ENCODE peak calls at places on chromosomes 4 and X, in five cellular contexts. T is astrocyte, G is HepG2, Q is A549, A is PC-3. K is an unnamed sample.

GRCh38 chr4:16710198-16710597 is 188.2 kb downstream of the LDB2 start:
- DNase-seq in A (no peak), G (no peak), Q (no peak), T (no peak), K (no peak)

GRCh38 chr4:127134490-127134889 is 498.3 kb upstream of the INTU start:
- DNase-seq in G (no peak), A (no peak), T (no peak), Q (no peak), K (no peak)

GRCh38 chr4:155026715-155027114 is 181.7 kb upstream of the NPY2R start:
- DNase-seq in Q (no peak), G (no peak), A (no peak), T (no peak), K (no peak)

GRCh38 chrX:126237524-126237923 is 71.4 kb upstream of the DCAF12L2 start:
- DNase-seq in T (no peak), Q (no peak), G (no peak), A (no peak), K (no peak)

GRCh38 chrX:24479924-24480722 is 15.0 kb downstream of the PDK3 start:
- DNase-seq in Q (no peak), G (no peak), T (no peak), A (peak), K (peak)

GRCh38 chrX:115949900-115950822 is 220.4 kb upstream of the AGTR2 start:
- DNase-seq in A (peak), G (peak), T (no peak), Q (no peak), K (no peak)

GRCh38 chrX:41381685-41382084 is 47.7 kb downstream of the DDX3X start:
- DNase-seq in A (peak), Q (peak), T (peak), G (peak), K (no peak)

GRCh38 chr4:138034871-138035270 is 207.3 kb downstream of the SLC7A11 start:
- DNase-seq in Q (peak), G (no peak), T (peak), A (peak), K (no peak)

GRCh38 chrX:96683997-96684338 is 674 bp upstream of the DIAPH2 start:
- DNase-seq in T (no peak), G (peak), A (no peak), Q (no peak), K (peak)

GRCh38 chrX:22629105-22629725 is 356.5 kb downstream of the CBLL2 start:
- DNase-seq in A (peak), G (no peak), Q (no peak), T (peak), K (no peak)

GRCh38 chrX:115539841-115540240 is 21.1 kb upstream of the PLS3 start:
- DNase-seq in T (no peak), G (no peak), Q (no peak), A (no peak), K (no peak)

GRCh38 chr4:134624365-134624764 is 422.8 kb upstream of the PABPC4L start:
- DNase-seq in A (no peak), T (no peak), G (no peak), Q (no peak), K (no peak)

GRCh38 chr4:145679991-145680455 is at the start of gene C4orf51:
- DNase-seq in Q (peak), A (peak), G (peak), T (peak), K (no peak)

GRCh38 chrX:13717697-13718483 is 16.5 kb downstream of the TRAPPC2 start:
- DNase-seq in G (no peak), Q (no peak), T (peak), A (no peak), K (no peak)

GRCh38 chr4:37976991-37977470 is 16.8 kb downstream of the PTTG2 start:
- DNase-seq in G (peak), T (peak), A (peak), Q (peak), K (peak)

GRCh38 chr4:176896211-176896610 is 103.5 kb upstream of the VEGFC start:
- DNase-seq in G (no peak), A (peak), T (no peak), Q (no peak), K (no peak)

GRCh38 chr4:107721436-107722090 is 1.5 kb upstream of the PAPSS1 start:
- DNase-seq in T (no peak), G (no peak), A (no peak), Q (no peak), K (peak)

GRCh38 chr4:184688447-184688846 is 38.9 kb downstream of the PRIMPOL start:
- DNase-seq in G (no peak), A (peak), T (peak), Q (peak), K (no peak)

GRCh38 chr4:25307596-25307995 is 5.0 kb upstream of the ZCCHC4 start:
- DNase-seq in G (no peak), Q (no peak), A (no peak), T (no peak), K (no peak)

GRCh38 chr4:25031077-25031606 is 396 bp upstream of the LGI2 start:
- DNase-seq in T (peak), A (no peak), Q (no peak), G (no peak), K (no peak)

GRCh38 chr4:180665994-180666818 is 1577.0 kb upstream of the TENM3 start:
- DNase-seq in G (peak), A (peak), Q (peak), T (peak), K (peak)

GRCh38 chr4:105843941-105844340 is 51.3 kb upstream of the NPNT start:
- DNase-seq in T (no peak), Q (no peak), G (no peak), A (no peak), K (no peak)

GRCh38 chr4:144302704-144303536 is 162.4 kb upstream of the GYPA start:
- DNase-seq in G (no peak), Q (no peak), T (no peak), A (no peak), K (no peak)

GRCh38 chrX:153909024-153909979 is 4.8 kb downstream of the AVPR2 start:
- DNase-seq in A (no peak), G (peak), Q (no peak), T (no peak), K (no peak)

GRCh38 chr4:1365271-1366178 is 18.5 kb downstream of the UVSSA start:
- DNase-seq in Q (no peak), A (no peak), T (no peak), G (no peak), K (no peak)

GRCh38 chr4:8478371-8478770 is 37.8 kb downstream of the TRMT44 start:
- DNase-seq in Q (no peak), G (no peak), T (no peak), A (no peak), K (no peak)

GRCh38 chr4:185512516-185512915 is 22.8 kb downstream of the PDLIM3 start:
- DNase-seq in T (peak), G (no peak), Q (no peak), A (peak), K (no peak)

GRCh38 chrX:77691916-77692315 is 94.1 kb downstream of the ATRX start:
- DNase-seq in Q (no peak), G (no peak), A (no peak), T (no peak), K (no peak)
- TF ChIP-seq CTCF in Q (no peak), G (no peak), A (no peak), T (no peak), K (no peak)

GRCh38 chrX:46645614-46646013 is 72.0 kb downstream of the CHST7 start:
- DNase-seq in Q (no peak), G (no peak), T (no peak), A (no peak), K (no peak)

GRCh38 chrX:46648660-46649059 is 75.1 kb downstream of the CHST7 start:
- DNase-seq in G (no peak), Q (no peak), A (no peak), T (no peak), K (no peak)

GRCh38 chrX:46653482-46653881 is 79.9 kb downstream of the CHST7 start:
- DNase-seq in T (no peak), Q (peak), G (peak), A (peak), K (peak)

GRCh38 chrX:46647251-46647650 is 73.7 kb downstream of the CHST7 start:
- DNase-seq in T (no peak), Q (peak), A (no peak), G (no peak), K (no peak)

DNA sequence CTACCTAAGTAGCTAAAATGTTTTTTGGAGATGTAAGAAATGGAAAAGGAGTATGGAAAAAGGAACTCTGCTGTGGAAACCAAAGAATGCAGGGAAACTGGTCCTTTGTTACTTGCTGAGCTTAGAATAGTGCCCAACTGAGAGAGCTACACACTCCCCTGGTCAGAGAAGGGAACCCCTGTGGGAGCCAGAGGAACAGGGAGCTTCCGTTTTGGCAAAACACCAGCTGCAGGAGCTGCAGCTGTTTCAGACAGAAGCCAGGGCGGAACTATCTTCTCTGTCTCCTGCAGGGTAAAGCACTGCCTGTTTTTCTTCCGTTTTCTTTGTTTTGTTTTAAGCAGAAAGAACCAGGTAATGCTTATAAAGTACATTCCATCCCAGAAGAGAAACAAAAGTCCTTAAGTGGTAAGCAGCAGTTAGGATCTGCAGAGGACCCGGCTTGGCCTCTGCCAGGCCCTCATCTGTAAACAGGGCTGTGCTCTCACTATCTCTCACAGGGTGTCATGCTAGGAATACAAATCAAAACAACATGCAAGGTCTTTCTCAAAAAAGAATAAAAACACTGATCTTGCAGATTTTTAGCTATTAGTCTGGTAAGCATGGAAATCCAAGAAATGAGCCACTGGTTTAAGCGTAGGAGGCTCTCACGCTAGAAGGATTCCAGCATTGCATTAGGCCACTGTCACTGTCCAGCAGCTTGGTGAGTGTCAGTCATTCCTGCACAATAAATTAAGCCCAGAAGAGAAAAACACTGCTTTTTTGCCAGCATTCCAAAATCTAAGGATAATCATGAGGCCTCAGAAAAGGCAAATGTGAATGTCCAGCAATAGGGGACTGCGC is 76.1 kb downstream of the CHST7 start:
- DNase-seq in G (no peak), T (no peak), A (no peak), Q (no peak), K (peak)
- H3K4me2 ChIP-seq in G (no peak), T (peak), A (no peak), Q (no peak), K (peak)

GRCh38 chr4:6473264-6474052 is 1.0 kb upstream of the PPP2R2C start:
- DNase-seq in Q (no peak), G (no peak), A (no peak), T (no peak), K (no peak)
- TF ChIP-seq CTCF in Q (no peak), G (no peak), A (no peak), T (no peak), K (no peak)

GRCh38 chr4:121278811-121279368 is 101.9 kb downstream of the QRFPR start:
- DNase-seq in T (peak), A (no peak), Q (no peak), G (no peak), K (no peak)
- H3K4me2 ChIP-seq in T (peak), A (no peak), Q (no peak), G (no peak), K (no peak)

GRCh38 chrX:51866156-51866555 is 27.3 kb upstream of the MAGED1 start:
- DNase-seq in G (no peak), Q (no peak), T (peak), A (no peak), K (no peak)

GRCh38 chrX:51857159-51857733 is 36.2 kb upstream of the MAGED1 start:
- DNase-seq in A (no peak), Q (no peak), G (no peak), T (no peak), K (no peak)

GRCh38 chrX:51862920-51863319 is 30.5 kb upstream of the MAGED1 start:
- DNase-seq in G (no peak), Q (no peak), A (no peak), T (no peak), K (no peak)

GRCh38 chrX:51855698-51856097 is 37.7 kb upstream of the MAGED1 start:
- DNase-seq in G (no peak), Q (no peak), T (no peak), A (no peak), K (no peak)

GRCh38 chrX:51860679-51861078 is 32.7 kb upstream of the MAGED1 start:
- DNase-seq in G (peak), Q (peak), A (peak), T (peak), K (peak)
- TF ChIP-seq CTCF in G (peak), Q (no peak), A (peak), T (peak), K (peak)

GRCh38 chr4:139896242-139896752 is 230.7 kb downstream of the MGST2 start:
- DNase-seq in A (no peak), G (no peak), Q (no peak), T (no peak), K (no peak)

GRCh38 chr4:139901516-139902327 is 236.1 kb downstream of the MGST2 start:
- DNase-seq in A (peak), Q (no peak), G (no peak), T (no peak), K (no peak)

GRCh38 chr4:139900964-139901376 is 235.4 kb downstream of the MGST2 start:
- DNase-seq in Q (no peak), T (no peak), A (peak), G (no peak), K (no peak)

GRCh38 chr4:139899346-139899745 is 233.7 kb downstream of the MGST2 start:
- DNase-seq in T (no peak), G (no peak), A (no peak), Q (no peak), K (no peak)

GRCh38 chr4:139898293-139898692 is 232.7 kb downstream of the MGST2 start:
- DNase-seq in Q (no peak), G (no peak), A (no peak), T (no peak), K (no peak)
- H3K4me2 ChIP-seq in Q (no peak), G (no peak), A (no peak), T (no peak), K (no peak)

GRCh38 chr4:112361181-112361791 is 64.1 kb downstream of the ALPK1 start:
- DNase-seq in G (peak), T (peak), Q (peak), A (peak), K (peak)
- TF ChIP-seq CTCF in G (no peak), T (no peak), Q (no peak), A (no peak), K (peak)

DNA sequence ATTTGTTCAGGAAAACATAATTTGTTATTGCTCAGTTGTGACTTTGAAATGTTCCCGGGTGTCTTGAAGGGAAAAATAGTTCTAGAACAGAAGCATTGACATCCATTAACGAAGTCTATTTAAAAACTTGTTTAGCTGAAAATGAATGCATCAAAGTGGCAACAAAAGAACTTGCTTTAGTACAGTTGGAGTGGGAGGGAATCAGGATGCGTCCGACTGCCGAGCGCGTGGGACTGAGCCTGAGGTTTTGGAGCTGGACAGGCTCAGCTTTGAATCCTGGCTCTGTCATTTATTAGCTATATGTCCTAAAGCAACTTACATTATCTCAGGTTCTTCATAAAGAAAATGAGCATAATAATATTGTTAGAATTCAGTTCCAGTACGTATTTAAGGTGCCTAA is 9.0 kb upstream of the ERVMER34-1 start:
- DNase-seq in G (no peak), Q (no peak), A (no peak), T (no peak), K (no peak)
- H3K4me2 ChIP-seq in G (no peak), Q (no peak), A (no peak), T (no peak), K (no peak)

GRCh38 chr4:14237911-14238310 is 610.4 kb upstream of the BOD1L1 start:
- DNase-seq in T (no peak), G (no peak), Q (no peak), A (no peak), K (no peak)
- TF ChIP-seq CTCF in T (no peak), G (no peak), Q (no peak), A (no peak), K (no peak)

GRCh38 chr4:48197643-48198237 is 63.7 kb upstream of the TXK start:
- DNase-seq in G (no peak), Q (no peak), A (no peak), T (no peak), K (no peak)
- H3K4me2 ChIP-seq in G (no peak), Q (no peak), A (no peak), T (no peak), K (peak)